ENCODE peak calls at places on chromosomes 16 and 17, in six cellular contexts. One of them, this sample, is unnamed.

GRCh38 chr17:29661220-29661619 is 38.5 kb upstream of the CORO6 start:
- DNase-seq in adrenal gland: no peak
- DNase-seq in anterior cingulate cortex: no peak
- DNase-seq in CD8-positive, alpha-beta memory T cell: no peak
- DNase-seq in stimulated activated CD4-positive, alpha-beta T cell treated with anti-CD3 and anti-CD28 coated beads, Interleukin-15, amount 100 ng/mL, for 1 hour: no peak
- DNase-seq in activated T-cell treated with anti-CD3 and anti-CD28 coated beads for 1 hour: no peak
- DNase-seq in this sample: no peak

GRCh38 chr17:3641717-3642486 is 5.3 kb downstream of the CTNS start:
- DNase-seq in stimulated activated CD4-positive, alpha-beta T cell treated with anti-CD3 and anti-CD28 coated beads, Interleukin-15, amount 100 ng/mL, for 1 hour: no peak
- DNase-seq in adrenal gland: no peak
- DNase-seq in anterior cingulate cortex: no peak
- DNase-seq in activated T-cell treated with anti-CD3 and anti-CD28 coated beads for 1 hour: no peak
- DNase-seq in CD8-positive, alpha-beta memory T cell: no peak
- DNase-seq in this sample: no peak

GRCh38 chr17:49987681-49988441 is 7.2 kb downstream of the DLX3 start:
- DNase-seq in CD8-positive, alpha-beta memory T cell: no peak
- DNase-seq in anterior cingulate cortex: no peak
- DNase-seq in activated T-cell treated with anti-CD3 and anti-CD28 coated beads for 1 hour: no peak
- DNase-seq in adrenal gland: peak
- DNase-seq in stimulated activated CD4-positive, alpha-beta T cell treated with anti-CD3 and anti-CD28 coated beads, Interleukin-15, amount 100 ng/mL, for 1 hour: no peak
- DNase-seq in this sample: peak

GRCh38 chr16:86634290-86634689 is 55.9 kb downstream of the FOXL1 start:
- DNase-seq in CD8-positive, alpha-beta memory T cell: no peak
- DNase-seq in anterior cingulate cortex: no peak
- DNase-seq in stimulated activated CD4-positive, alpha-beta T cell treated with anti-CD3 and anti-CD28 coated beads, Interleukin-15, amount 100 ng/mL, for 1 hour: no peak
- DNase-seq in adrenal gland: no peak
- DNase-seq in activated T-cell treated with anti-CD3 and anti-CD28 coated beads for 1 hour: no peak
- DNase-seq in this sample: no peak

GRCh38 chr16:27222499-27223225 is 19.3 kb downstream of the KDM8 start:
- DNase-seq in anterior cingulate cortex: no peak
- DNase-seq in adrenal gland: no peak
- DNase-seq in activated T-cell treated with anti-CD3 and anti-CD28 coated beads for 1 hour: no peak
- DNase-seq in stimulated activated CD4-positive, alpha-beta T cell treated with anti-CD3 and anti-CD28 coated beads, Interleukin-15, amount 100 ng/mL, for 1 hour: no peak
- DNase-seq in CD8-positive, alpha-beta memory T cell: no peak
- DNase-seq in this sample: no peak

GRCh38 chr16:89013692-89014455 is 36.9 kb upstream of the CBFA2T3 start:
- DNase-seq in activated T-cell treated with anti-CD3 and anti-CD28 coated beads for 1 hour: no peak
- DNase-seq in anterior cingulate cortex: no peak
- DNase-seq in stimulated activated CD4-positive, alpha-beta T cell treated with anti-CD3 and anti-CD28 coated beads, Interleukin-15, amount 100 ng/mL, for 1 hour: no peak
- DNase-seq in CD8-positive, alpha-beta memory T cell: no peak
- DNase-seq in adrenal gland: no peak
- DNase-seq in this sample: no peak

GRCh38 chr17:28204751-28205150 is 114.2 kb upstream of the TMEM97 start:
- DNase-seq in stimulated activated CD4-positive, alpha-beta T cell treated with anti-CD3 and anti-CD28 coated beads, Interleukin-15, amount 100 ng/mL, for 1 hour: no peak
- DNase-seq in CD8-positive, alpha-beta memory T cell: no peak
- DNase-seq in anterior cingulate cortex: no peak
- DNase-seq in activated T-cell treated with anti-CD3 and anti-CD28 coated beads for 1 hour: no peak
- DNase-seq in adrenal gland: no peak
- DNase-seq in this sample: no peak

GRCh38 chr16:84699147-84699711 is 571 bp upstream of the USP10 start:
- DNase-seq in adrenal gland: peak
- DNase-seq in anterior cingulate cortex: no peak
- DNase-seq in stimulated activated CD4-positive, alpha-beta T cell treated with anti-CD3 and anti-CD28 coated beads, Interleukin-15, amount 100 ng/mL, for 1 hour: no peak
- DNase-seq in activated T-cell treated with anti-CD3 and anti-CD28 coated beads for 1 hour: peak
- DNase-seq in CD8-positive, alpha-beta memory T cell: no peak
- DNase-seq in this sample: peak

GRCh38 chr16:11639925-11640899 is 28.0 kb upstream of the SNN start:
- DNase-seq in activated T-cell treated with anti-CD3 and anti-CD28 coated beads for 1 hour: no peak
- DNase-seq in stimulated activated CD4-positive, alpha-beta T cell treated with anti-CD3 and anti-CD28 coated beads, Interleukin-15, amount 100 ng/mL, for 1 hour: no peak
- DNase-seq in anterior cingulate cortex: peak
- DNase-seq in CD8-positive, alpha-beta memory T cell: no peak
- DNase-seq in adrenal gland: peak
- DNase-seq in this sample: peak

GRCh38 chr17:68461122-68461539 is 3.8 kb upstream of the WIPI1 start:
- DNase-seq in stimulated activated CD4-positive, alpha-beta T cell treated with anti-CD3 and anti-CD28 coated beads, Interleukin-15, amount 100 ng/mL, for 1 hour: no peak
- DNase-seq in adrenal gland: no peak
- DNase-seq in anterior cingulate cortex: no peak
- DNase-seq in activated T-cell treated with anti-CD3 and anti-CD28 coated beads for 1 hour: no peak
- DNase-seq in CD8-positive, alpha-beta memory T cell: no peak
- DNase-seq in this sample: no peak

GRCh38 chr16:56415849-56416248 is 9.5 kb downstream of the AMFR start:
- DNase-seq in adrenal gland: no peak
- DNase-seq in CD8-positive, alpha-beta memory T cell: no peak
- DNase-seq in anterior cingulate cortex: no peak
- DNase-seq in stimulated activated CD4-positive, alpha-beta T cell treated with anti-CD3 and anti-CD28 coated beads, Interleukin-15, amount 100 ng/mL, for 1 hour: no peak
- DNase-seq in activated T-cell treated with anti-CD3 and anti-CD28 coated beads for 1 hour: no peak
- DNase-seq in this sample: no peak

GRCh38 chr16:18983565-18984424 is at the start of gene TMC7:
- DNase-seq in stimulated activated CD4-positive, alpha-beta T cell treated with anti-CD3 and anti-CD28 coated beads, Interleukin-15, amount 100 ng/mL, for 1 hour: no peak
- DNase-seq in adrenal gland: peak
- DNase-seq in CD8-positive, alpha-beta memory T cell: no peak
- DNase-seq in activated T-cell treated with anti-CD3 and anti-CD28 coated beads for 1 hour: no peak
- DNase-seq in anterior cingulate cortex: peak
- DNase-seq in this sample: peak

GRCh38 chr17:45364531-45365390 is 47.9 kb upstream of the MAP3K14 start:
- DNase-seq in stimulated activated CD4-positive, alpha-beta T cell treated with anti-CD3 and anti-CD28 coated beads, Interleukin-15, amount 100 ng/mL, for 1 hour: no peak
- DNase-seq in CD8-positive, alpha-beta memory T cell: no peak
- DNase-seq in adrenal gland: peak
- DNase-seq in activated T-cell treated with anti-CD3 and anti-CD28 coated beads for 1 hour: no peak
- DNase-seq in anterior cingulate cortex: no peak
- DNase-seq in this sample: no peak

GRCh38 chr16:81873843-81874752 is 95.0 kb downstream of the PLCG2 start:
- DNase-seq in activated T-cell treated with anti-CD3 and anti-CD28 coated beads for 1 hour: peak
- DNase-seq in stimulated activated CD4-positive, alpha-beta T cell treated with anti-CD3 and anti-CD28 coated beads, Interleukin-15, amount 100 ng/mL, for 1 hour: peak
- DNase-seq in CD8-positive, alpha-beta memory T cell: no peak
- DNase-seq in adrenal gland: peak
- DNase-seq in anterior cingulate cortex: no peak
- DNase-seq in this sample: peak

GRCh38 chr17:8153957-8154607 is 1.9 kb upstream of the PER1 start:
- DNase-seq in activated T-cell treated with anti-CD3 and anti-CD28 coated beads for 1 hour: peak
- DNase-seq in CD8-positive, alpha-beta memory T cell: peak
- DNase-seq in anterior cingulate cortex: peak
- DNase-seq in adrenal gland: peak
- DNase-seq in stimulated activated CD4-positive, alpha-beta T cell treated with anti-CD3 and anti-CD28 coated beads, Interleukin-15, amount 100 ng/mL, for 1 hour: peak
- DNase-seq in this sample: peak

GRCh38 chr16:55279598-55279997 is 44.4 kb upstream of the IRX6 start:
- DNase-seq in adrenal gland: no peak
- DNase-seq in anterior cingulate cortex: no peak
- DNase-seq in activated T-cell treated with anti-CD3 and anti-CD28 coated beads for 1 hour: no peak
- DNase-seq in stimulated activated CD4-positive, alpha-beta T cell treated with anti-CD3 and anti-CD28 coated beads, Interleukin-15, amount 100 ng/mL, for 1 hour: no peak
- DNase-seq in CD8-positive, alpha-beta memory T cell: no peak
- DNase-seq in this sample: no peak

GRCh38 chr17:42843358-42843934 is 934 bp upstream of the AOC2 start:
- DNase-seq in adrenal gland: peak
- DNase-seq in CD8-positive, alpha-beta memory T cell: peak
- DNase-seq in stimulated activated CD4-positive, alpha-beta T cell treated with anti-CD3 and anti-CD28 coated beads, Interleukin-15, amount 100 ng/mL, for 1 hour: no peak
- DNase-seq in activated T-cell treated with anti-CD3 and anti-CD28 coated beads for 1 hour: no peak
- DNase-seq in anterior cingulate cortex: no peak
- DNase-seq in this sample: peak

GRCh38 chr16:1777375-1778199 is 4.7 kb upstream of the MRPS34 start:
- DNase-seq in stimulated activated CD4-positive, alpha-beta T cell treated with anti-CD3 and anti-CD28 coated beads, Interleukin-15, amount 100 ng/mL, for 1 hour: no peak
- DNase-seq in activated T-cell treated with anti-CD3 and anti-CD28 coated beads for 1 hour: no peak
- DNase-seq in adrenal gland: no peak
- DNase-seq in anterior cingulate cortex: no peak
- DNase-seq in CD8-positive, alpha-beta memory T cell: no peak
- DNase-seq in this sample: no peak

GRCh38 chr17:70483624-70484023 is 314.3 kb downstream of the KCNJ2 start:
- DNase-seq in adrenal gland: no peak
- DNase-seq in anterior cingulate cortex: no peak
- DNase-seq in stimulated activated CD4-positive, alpha-beta T cell treated with anti-CD3 and anti-CD28 coated beads, Interleukin-15, amount 100 ng/mL, for 1 hour: no peak
- DNase-seq in CD8-positive, alpha-beta memory T cell: no peak
- DNase-seq in activated T-cell treated with anti-CD3 and anti-CD28 coated beads for 1 hour: no peak
- DNase-seq in this sample: no peak

GRCh38 chr17:56125830-56126819 is 27.1 kb upstream of the ANKFN1 start:
- DNase-seq in anterior cingulate cortex: no peak
- DNase-seq in adrenal gland: no peak
- DNase-seq in CD8-positive, alpha-beta memory T cell: peak
- DNase-seq in activated T-cell treated with anti-CD3 and anti-CD28 coated beads for 1 hour: no peak
- DNase-seq in stimulated activated CD4-positive, alpha-beta T cell treated with anti-CD3 and anti-CD28 coated beads, Interleukin-15, amount 100 ng/mL, for 1 hour: no peak
- DNase-seq in this sample: peak

GRCh38 chr16:46812781-46813555 is 18.0 kb downstream of the C16orf87 start:
- DNase-seq in stimulated activated CD4-positive, alpha-beta T cell treated with anti-CD3 and anti-CD28 coated beads, Interleukin-15, amount 100 ng/mL, for 1 hour: no peak
- DNase-seq in anterior cingulate cortex: no peak
- DNase-seq in CD8-positive, alpha-beta memory T cell: no peak
- DNase-seq in adrenal gland: no peak
- DNase-seq in activated T-cell treated with anti-CD3 and anti-CD28 coated beads for 1 hour: no peak
- DNase-seq in this sample: no peak

GRCh38 chr17:56786989-56787482 is 46.7 kb downstream of the C17orf67 start:
- DNase-seq in CD8-positive, alpha-beta memory T cell: no peak
- DNase-seq in anterior cingulate cortex: no peak
- DNase-seq in activated T-cell treated with anti-CD3 and anti-CD28 coated beads for 1 hour: peak
- DNase-seq in adrenal gland: no peak
- DNase-seq in stimulated activated CD4-positive, alpha-beta T cell treated with anti-CD3 and anti-CD28 coated beads, Interleukin-15, amount 100 ng/mL, for 1 hour: peak
- DNase-seq in this sample: no peak

GRCh38 chr17:46851029-46851741 is at the start of gene WNT9B:
- DNase-seq in anterior cingulate cortex: no peak
- DNase-seq in stimulated activated CD4-positive, alpha-beta T cell treated with anti-CD3 and anti-CD28 coated beads, Interleukin-15, amount 100 ng/mL, for 1 hour: no peak
- DNase-seq in adrenal gland: no peak
- DNase-seq in activated T-cell treated with anti-CD3 and anti-CD28 coated beads for 1 hour: no peak
- DNase-seq in CD8-positive, alpha-beta memory T cell: no peak
- DNase-seq in this sample: no peak

GRCh38 chr16:67396159-67396774 is 3.0 kb upstream of the TPPP3 start:
- DNase-seq in CD8-positive, alpha-beta memory T cell: no peak
- DNase-seq in adrenal gland: peak
- DNase-seq in anterior cingulate cortex: no peak
- DNase-seq in stimulated activated CD4-positive, alpha-beta T cell treated with anti-CD3 and anti-CD28 coated beads, Interleukin-15, amount 100 ng/mL, for 1 hour: no peak
- DNase-seq in activated T-cell treated with anti-CD3 and anti-CD28 coated beads for 1 hour: no peak
- DNase-seq in this sample: peak

GRCh38 chr16:30941600-30942420 is 7.1 kb upstream of the ORAI3 start:
- DNase-seq in adrenal gland: peak
- DNase-seq in stimulated activated CD4-positive, alpha-beta T cell treated with anti-CD3 and anti-CD28 coated beads, Interleukin-15, amount 100 ng/mL, for 1 hour: peak
- DNase-seq in activated T-cell treated with anti-CD3 and anti-CD28 coated beads for 1 hour: peak
- DNase-seq in anterior cingulate cortex: no peak
- DNase-seq in CD8-positive, alpha-beta memory T cell: peak
- DNase-seq in this sample: peak

GRCh38 chr17:42803074-42803883 is 4.6 kb downstream of the CNTD1 start:
- DNase-seq in activated T-cell treated with anti-CD3 and anti-CD28 coated beads for 1 hour: no peak
- DNase-seq in CD8-positive, alpha-beta memory T cell: no peak
- DNase-seq in stimulated activated CD4-positive, alpha-beta T cell treated with anti-CD3 and anti-CD28 coated beads, Interleukin-15, amount 100 ng/mL, for 1 hour: no peak
- DNase-seq in adrenal gland: no peak
- DNase-seq in anterior cingulate cortex: no peak
- DNase-seq in this sample: no peak

GRCh38 chr17:55588446-55588845 is 77.2 kb upstream of the SMIM36 start:
- DNase-seq in stimulated activated CD4-positive, alpha-beta T cell treated with anti-CD3 and anti-CD28 coated beads, Interleukin-15, amount 100 ng/mL, for 1 hour: no peak
- DNase-seq in CD8-positive, alpha-beta memory T cell: no peak
- DNase-seq in anterior cingulate cortex: no peak
- DNase-seq in adrenal gland: no peak
- DNase-seq in activated T-cell treated with anti-CD3 and anti-CD28 coated beads for 1 hour: no peak
- DNase-seq in this sample: no peak